ENCODE peak calls at places on chromosomes 5 and 9, in seven cellular contexts. N is mesothelial cell of epicardium; C is activated CD4-positive, alpha-beta T cell treated with anti-CD3 and anti-CD28 coated beads, Interleukin-2, amount 10 ng/mL, durations not matched to agents 7 days and 5 days; X is astrocyte of the spinal cord; F is activated T-cell treated with anti-CD3 and anti-CD28 coated beads, Interleukin-2, amount 50 U/mL, for 72 hours; V is GM04504; H is stimulated activated CD4-positive, alpha-beta T cell treated with anti-CD3 and anti-CD28 coated beads, Interleukin-2, amount 100 ng/mL, for 4 hours. L is an unnamed sample.
A peak's percentile ranks its signal among the peaks of the same experiment; 100 is the strongest.

GRCh38 chr9:17802249-17802857 is 223.5 kb downstream of the SH3GL2 start:
- DNase-seq in N (no peak), C (no peak), X (peak; percentile 17), F (no peak), V (no peak), H (no peak), L (no peak)

GRCh38 chr5:176597417-176598389 is 12.3 kb downstream of the GPRIN1 start:
- DNase-seq in N (no peak), C (no peak), X (no peak), F (no peak), V (no peak), H (no peak), L (no peak)

GRCh38 chr9:100492952-100493351 is 20.0 kb downstream of the TMEFF1 start:
- DNase-seq in N (no peak), C (no peak), X (peak; percentile 41), F (no peak), V (no peak), H (no peak), L (no peak)

GRCh38 chr9:135226369-135227050 is 139.0 kb downstream of the OLFM1 start:
- DNase-seq in N (no peak), C (no peak), X (no peak), F (no peak), V (no peak), H (no peak), L (peak; percentile 52)

GRCh38 chr5:177111720-177112394 is 21.7 kb upstream of the NSD1 start:
- DNase-seq in N (peak; percentile 84), C (peak; percentile 63), X (no peak), F (peak; percentile 74), V (no peak), H (peak; percentile 37), L (no peak)

GRCh38 chr9:136848393-136849037 is 694 bp upstream of the PHPT1 start:
- DNase-seq in N (peak; percentile 64), C (peak; percentile 55), X (no peak), F (peak; percentile 58), V (no peak), H (no peak), L (no peak)

GRCh38 chr5:76074487-76074886 is 8.7 kb upstream of the SV2C start:
- DNase-seq in N (no peak), C (peak; percentile 32), X (no peak), F (peak; percentile 42), V (no peak), H (no peak), L (no peak)

GRCh38 chr5:154590093-154590724 is 112.2 kb upstream of the HAND1 start:
- DNase-seq in N (no peak), C (no peak), X (no peak), F (no peak), V (no peak), H (no peak), L (no peak)

GRCh38 chr5:142293486-142293885 is 31.3 kb downstream of the SPRY4 start:
- DNase-seq in N (no peak), C (no peak), X (no peak), F (no peak), V (no peak), H (no peak), L (no peak)

GRCh38 chr9:2780846-2781245 is 63.0 kb downstream of the PUM3 start:
- DNase-seq in N (no peak), C (no peak), X (no peak), F (no peak), V (no peak), H (no peak), L (no peak)

GRCh38 chr9:122128432-122129343 is 30.9 kb downstream of the NDUFA8 start:
- DNase-seq in N (no peak), C (no peak), X (no peak), F (no peak), V (no peak), H (no peak), L (peak; percentile 66)

GRCh38 chr5:122091942-122092600 is 14.0 kb upstream of the LOX start:
- DNase-seq in N (no peak), C (no peak), X (peak; percentile 78), F (no peak), V (peak; percentile 44), H (no peak), L (no peak)

GRCh38 chr5:164672190-164672589 is 1166.8 kb downstream of the MAT2B start:
- DNase-seq in N (no peak), C (no peak), X (no peak), F (no peak), V (no peak), H (no peak), L (no peak)

GRCh38 chr9:98860871-98861293 is 53.4 kb downstream of the GALNT12 start:
- DNase-seq in N (no peak), C (no peak), X (peak; percentile 83), F (no peak), V (peak; percentile 98), H (no peak), L (peak; percentile 92)

GRCh38 chr5:158198636-158199035 is 339.7 kb upstream of the CLINT1 start:
- DNase-seq in N (no peak), C (no peak), X (no peak), F (no peak), V (no peak), H (no peak), L (no peak)

GRCh38 chr5:150987746-150988145 is 32.6 kb upstream of the GPX3 start:
- DNase-seq in N (no peak), C (no peak), X (no peak), F (no peak), V (no peak), H (no peak), L (no peak)

GRCh38 chr5:166961938-166962337 is 1329.5 kb upstream of the WWC1 start:
- DNase-seq in N (no peak), C (no peak), X (no peak), F (no peak), V (no peak), H (no peak), L (no peak)

GRCh38 chr5:133818031-133818431 is 150.4 kb downstream of the C5orf15 start:
- DNase-seq in N (no peak), C (no peak), X (peak; percentile 15), F (no peak), V (no peak), H (no peak), L (peak; percentile 78)

GRCh38 chr5:150422758-150423157 is 10.0 kb upstream of the CD74 start:
- DNase-seq in N (no peak), C (no peak), X (no peak), F (no peak), V (no peak), H (no peak), L (no peak)

GRCh38 chr5:172187118-172188032 is 649 bp downstream of the STK10 start:
- DNase-seq in N (no peak), C (peak; percentile 74), X (peak; percentile 73), F (peak; percentile 78), V (peak; percentile 54), H (peak; percentile 65), L (peak; percentile 82)

L was measured in sigmoid colon.